ENCODE peak calls at places on chromosomes 3 and 15, in seven cellular contexts. Y is AG20443; D is activated naive CD4-positive, alpha-beta T cell; T is amniotic stem cell; U is mesenteric fat pad; H is T-helper 17 cell; Q is Right ventricle myocardium superior. B is an unnamed sample.

GRCh38 chr15:89399390-89400120 is 64.9 kb upstream of the POLG start:
- DNase-seq in Q (no peak), U (no peak), D (no peak), T (no peak), H (no peak), Y (peak), B (no peak)

GRCh38 chr3:156619376-156619775 is 55.0 kb upstream of the TIPARP start:
- DNase-seq in T (no peak), H (no peak), Y (no peak), U (no peak), Q (no peak), D (no peak), B (no peak)

GRCh38 chr15:64783796-64784195 is 8.4 kb upstream of the RBPMS2 start:
- DNase-seq in U (no peak), T (no peak), Y (no peak), H (no peak), Q (no peak), D (no peak), B (no peak)

GRCh38 chr3:16551342-16551976 is 38.0 kb upstream of the RFTN1 start:
- DNase-seq in Y (no peak), D (no peak), U (no peak), H (no peak), T (no peak), Q (no peak), B (no peak)

GRCh38 chr3:49882182-49882581 is 12.5 kb upstream of the CAMKV start:
- DNase-seq in D (no peak), Q (peak), Y (no peak), T (no peak), H (no peak), U (no peak), B (no peak)

GRCh38 chr15:55897560-55898336 is 95.7 kb downstream of the NEDD4 start:
- DNase-seq in U (no peak), T (no peak), H (no peak), Y (peak), D (no peak), Q (peak), B (no peak)

GRCh38 chr3:157078131-157078835 is 81.7 kb downstream of the CCNL1 start:
- DNase-seq in Y (no peak), H (no peak), D (no peak), U (no peak), Q (no peak), T (no peak), B (no peak)

GRCh38 chr3:132090921-132091320 is 56.1 kb upstream of the CPNE4 start:
- DNase-seq in T (no peak), H (no peak), U (no peak), D (no peak), Q (no peak), Y (peak), B (no peak)

GRCh38 chr3:176428552-176428951 is 768.7 kb downstream of the TBL1XR1 start:
- DNase-seq in Q (no peak), H (no peak), D (no peak), Y (no peak), T (no peak), U (no peak), B (no peak)

GRCh38 chr15:63232400-63232799 is 43.0 kb downstream of the RAB8B start:
- DNase-seq in Y (no peak), T (no peak), H (no peak), U (no peak), Q (no peak), D (no peak), B (no peak)

GRCh38 chr15:89442671-89443307 is 53.6 kb downstream of the RHCG start:
- DNase-seq in H (peak), Y (peak), Q (no peak), T (no peak), D (no peak), U (no peak), B (no peak)

GRCh38 chr15:26632500-26632899 is 140.4 kb downstream of the GABRB3 start:
- DNase-seq in T (no peak), D (no peak), Q (no peak), H (no peak), Y (no peak), U (no peak), B (no peak)

GRCh38 chr15:25249236-25250010 is 189.4 kb downstream of the UBE3A start:
- DNase-seq in T (no peak), Q (peak), Y (peak), U (no peak), D (no peak), H (no peak), B (no peak)

GRCh38 chr15:49789436-49789835 is 168.6 kb downstream of the DTWD1 start:
- DNase-seq in Q (no peak), H (no peak), Y (no peak), U (no peak), D (no peak), T (no peak), B (no peak)

GRCh38 chr3:25457642-25458419 is 29.8 kb downstream of the RARB start:
- DNase-seq in T (no peak), Q (no peak), H (no peak), U (no peak), Y (no peak), D (no peak), B (no peak)

GRCh38 chr3:181623924-181624694 is 87.6 kb upstream of the SOX2 start:
- DNase-seq in U (no peak), D (no peak), H (no peak), T (no peak), Q (no peak), Y (no peak), B (no peak)

GRCh38 chr3:55587476-55587875 is 100.4 kb upstream of the WNT5A start:
- DNase-seq in T (no peak), D (no peak), Q (no peak), U (no peak), H (no peak), Y (no peak), B (no peak)

GRCh38 chr15:91032919-91033803 is 10.8 kb upstream of the VPS33B start:
- DNase-seq in D (no peak), Y (peak), T (no peak), H (peak), Q (peak), U (no peak), B (peak)

GRCh38 chr3:31170932-31171670 is 276.6 kb upstream of the GADL1 start:
- DNase-seq in D (no peak), T (no peak), H (no peak), U (no peak), Y (peak), Q (no peak), B (no peak)

GRCh38 chr15:80191897-80192595 is 39.2 kb downstream of the FAH start:
- DNase-seq in Q (no peak), Y (no peak), U (no peak), T (no peak), D (no peak), H (no peak), B (no peak)

GRCh38 chr15:98800437-98801233 is 152.3 kb downstream of the IGF1R start:
- DNase-seq in U (no peak), Q (no peak), H (no peak), D (no peak), Y (peak), T (peak), B (no peak)

GRCh38 chr15:71296032-71296686 is 180.9 kb downstream of the THSD4 start:
- DNase-seq in T (peak), D (no peak), U (no peak), Y (no peak), H (no peak), Q (no peak), B (no peak)

GRCh38 chr15:29102911-29103824 is 166.5 kb downstream of the NSMCE3 start:
- DNase-seq in H (no peak), Y (peak), U (no peak), D (no peak), T (no peak), Q (no peak), B (peak)

GRCh38 chr3:126102530-126102951 is 18.6 kb upstream of the SLC41A3 start:
- DNase-seq in U (peak), T (no peak), Y (peak), H (no peak), D (no peak), Q (peak), B (no peak)

GRCh38 chr15:77862651-77863104 is 214.8 kb downstream of the TBC1D2B start:
- DNase-seq in T (no peak), U (peak), H (no peak), D (no peak), Y (no peak), Q (no peak), B (peak)

GRCh38 chr3:126490619-126491018 is 14.9 kb upstream of the ZXDC start:
- DNase-seq in H (no peak), Q (peak), T (no peak), Y (no peak), U (no peak), D (no peak), B (no peak)

GRCh38 chr3:169811606-169812123 is 1.0 kb upstream of the LRRIQ4 start:
- DNase-seq in H (no peak), T (peak), Q (no peak), Y (peak), U (no peak), D (no peak), B (no peak)

GRCh38 chr3:188469228-188469885 is 315.4 kb downstream of the LPP start:
- DNase-seq in D (no peak), U (no peak), Q (no peak), H (no peak), T (no peak), Y (peak), B (no peak)

GRCh38 chr3:136959599-136959998 is 1.8 kb downstream of the IL20RB start:
- DNase-seq in D (no peak), Y (no peak), Q (no peak), U (no peak), H (no peak), T (no peak), B (no peak)

B was measured in Right ventricle myocardium inferior.